ENCODE peak calls at places on chromosomes 11 and 22, in eight cellular contexts. W is SW 1271, N is EH, M is EL, H is astrocyte of the spinal cord, K is tibial nerve, J is left lung, Q is T-helper 2 cell. Z is an unnamed sample.

GRCh38 chr11:20559523-20560300 is 39.7 kb upstream of the SLC6A5 start:
- DNase-seq in N (no peak), M (no peak), W (no peak), J (no peak), Q (no peak), H (no peak), K (no peak), Z (no peak)

GRCh38 chr11:10881892-10882291 is 24.0 kb upstream of the ZBED5 start:
- DNase-seq in W (no peak), Q (no peak), H (no peak), N (no peak), M (no peak), J (no peak), K (no peak), Z (no peak)

GRCh38 chr11:117605331-117605730 is 191.7 kb downstream of the DSCAML1 start:
- DNase-seq in M (no peak), K (no peak), W (no peak), J (no peak), H (no peak), Q (no peak), N (no peak), Z (no peak)

GRCh38 chr11:46338988-46339666 is 8.1 kb upstream of the DGKZ start:
- DNase-seq in W (no peak), J (no peak), H (no peak), M (peak; percentile 30), K (no peak), N (peak; percentile 73), Q (no peak), Z (no peak)

GRCh38 chr11:125925247-125925740 is 20.6 kb upstream of the VSIG10L2 start:
- DNase-seq in H (no peak), N (no peak), J (no peak), Q (no peak), W (no peak), M (no peak), K (no peak), Z (no peak)

GRCh38 chr11:12831471-12832202 is 157.4 kb downstream of the TEAD1 start:
- DNase-seq in H (no peak), M (no peak), N (no peak), Q (no peak), K (no peak), W (no peak), J (no peak), Z (no peak)

GRCh38 chr11:120061036-120061760 is 76.7 kb downstream of the TRIM29 start:
- DNase-seq in W (no peak), Q (no peak), J (no peak), H (no peak), K (no peak), N (peak; percentile 55), M (peak; percentile 30), Z (peak; percentile 49)

GRCh38 chr11:59197990-59198389 is 14.7 kb downstream of the MPEG1 start:
- DNase-seq in M (no peak), J (peak; percentile 84), H (peak; percentile 19), W (no peak), K (peak; percentile 58), N (peak; percentile 59), Q (no peak), Z (peak; percentile 89)

GRCh38 chr22:45860201-45860600 is 116.8 kb downstream of the WNT7B start:
- DNase-seq in J (no peak), K (no peak), N (no peak), M (no peak), Q (no peak), H (no peak), W (no peak), Z (no peak)

GRCh38 chr11:3217751-3218482 is 696 bp downstream of the MRGPRG start:
- DNase-seq in J (peak; percentile 30), M (no peak), Q (no peak), W (no peak), N (no peak), K (no peak), H (no peak), Z (no peak)